ENCODE peak calls at places on chromosomes 2 and 18, in six cellular contexts. One of them, this sample, is unnamed.

GRCh38 chr2:175256806-175257585 is 75.5 kb upstream of the ATP5MC3 start:
- DNase-seq in neural progenitor cell: no peak
- DNase-seq in right atrium auricular region: no peak
- DNase-seq in AG09309: no peak
- DNase-seq in transverse colon: no peak
- DNase-seq in endodermal cell: no peak
- DNase-seq in this sample: no peak

GRCh38 chr2:167510071-167510759 is 621.9 kb downstream of the XIRP2 start:
- DNase-seq in right atrium auricular region: no peak
- DNase-seq in endodermal cell: no peak
- DNase-seq in neural progenitor cell: no peak
- DNase-seq in AG09309: no peak
- DNase-seq in transverse colon: no peak
- DNase-seq in this sample: peak; percentile 31

GRCh38 chr2:208570851-208571763 is 164.5 kb downstream of the PTH2R start:
- DNase-seq in right atrium auricular region: no peak
- DNase-seq in neural progenitor cell: peak; percentile 7
- DNase-seq in AG09309: no peak
- DNase-seq in endodermal cell: no peak
- DNase-seq in transverse colon: no peak
- DNase-seq in this sample: no peak

GRCh38 chr2:175107146-175107545 is 60.9 kb downstream of the ATF2 start:
- DNase-seq in AG09309: no peak
- DNase-seq in right atrium auricular region: no peak
- DNase-seq in transverse colon: no peak
- DNase-seq in neural progenitor cell: no peak
- DNase-seq in endodermal cell: no peak
- DNase-seq in this sample: no peak

GRCh38 chr2:121485039-121485438 is 45.6 kb upstream of the RNU4ATAC start:
- DNase-seq in endodermal cell: no peak
- DNase-seq in right atrium auricular region: no peak
- DNase-seq in neural progenitor cell: no peak
- DNase-seq in transverse colon: no peak
- DNase-seq in AG09309: no peak
- DNase-seq in this sample: peak; percentile 77

GRCh38 chr2:11703700-11704099 is 33.7 kb upstream of the NTSR2 start:
- DNase-seq in AG09309: no peak
- DNase-seq in right atrium auricular region: no peak
- DNase-seq in endodermal cell: no peak
- DNase-seq in transverse colon: no peak
- DNase-seq in neural progenitor cell: no peak
- DNase-seq in this sample: peak; percentile 21

GRCh38 chr2:102114851-102115497 is 27.6 kb upstream of the IL1R1 start:
- DNase-seq in right atrium auricular region: no peak
- DNase-seq in endodermal cell: no peak
- DNase-seq in transverse colon: no peak
- DNase-seq in neural progenitor cell: no peak
- DNase-seq in AG09309: no peak
- DNase-seq in this sample: peak; percentile 77

GRCh38 chr2:231299267-231299666 is 96.2 kb upstream of the B3GNT7 start:
- DNase-seq in right atrium auricular region: no peak
- DNase-seq in neural progenitor cell: no peak
- DNase-seq in transverse colon: no peak
- DNase-seq in AG09309: no peak
- DNase-seq in endodermal cell: no peak
- DNase-seq in this sample: no peak

GRCh38 chr2:70607121-70607551 is 53.5 kb upstream of the TGFA start:
- DNase-seq in transverse colon: no peak
- DNase-seq in neural progenitor cell: no peak
- DNase-seq in endodermal cell: no peak
- DNase-seq in right atrium auricular region: no peak
- DNase-seq in AG09309: no peak
- DNase-seq in this sample: no peak

GRCh38 chr2:183490930-183491329 is 366.7 kb downstream of the NUP35 start:
- DNase-seq in endodermal cell: no peak
- DNase-seq in AG09309: no peak
- DNase-seq in neural progenitor cell: no peak
- DNase-seq in transverse colon: no peak
- DNase-seq in right atrium auricular region: no peak
- DNase-seq in this sample: peak; percentile 19

GRCh38 chr2:159089543-159089942 is 121.1 kb downstream of the TANC1 start:
- DNase-seq in AG09309: no peak
- DNase-seq in neural progenitor cell: no peak
- DNase-seq in right atrium auricular region: no peak
- DNase-seq in transverse colon: no peak
- DNase-seq in endodermal cell: no peak
- DNase-seq in this sample: no peak

GRCh38 chr2:159088906-159089305 is 120.5 kb downstream of the TANC1 start:
- DNase-seq in right atrium auricular region: no peak
- DNase-seq in AG09309: no peak
- DNase-seq in endodermal cell: peak; percentile 62
- DNase-seq in neural progenitor cell: peak; percentile 49
- DNase-seq in transverse colon: no peak
- DNase-seq in this sample: no peak

GRCh38 chr2:159091381-159091780 is 122.9 kb downstream of the TANC1 start:
- DNase-seq in neural progenitor cell: no peak
- DNase-seq in right atrium auricular region: no peak
- DNase-seq in AG09309: no peak
- DNase-seq in endodermal cell: no peak
- DNase-seq in transverse colon: no peak
- DNase-seq in this sample: peak; percentile 89

GRCh38 chr2:159091981-159092380 is 123.5 kb downstream of the TANC1 start:
- DNase-seq in transverse colon: peak; percentile 45
- DNase-seq in endodermal cell: no peak
- DNase-seq in right atrium auricular region: no peak
- DNase-seq in neural progenitor cell: no peak
- DNase-seq in AG09309: no peak
- DNase-seq in this sample: peak; percentile 35

GRCh38 chr2:159090514-159091201 is 122.2 kb downstream of the TANC1 start:
- DNase-seq in transverse colon: no peak
- DNase-seq in neural progenitor cell: no peak
- DNase-seq in AG09309: no peak
- DNase-seq in right atrium auricular region: no peak
- DNase-seq in endodermal cell: no peak
- DNase-seq in this sample: peak; percentile 51
- TF ChIP-seq CTCF in transverse colon: no peak
- TF ChIP-seq CTCF in neural progenitor cell: no peak
- TF ChIP-seq CTCF in AG09309: no peak
- TF ChIP-seq CTCF in right atrium auricular region: no peak
- TF ChIP-seq CTCF in endodermal cell: no peak
- TF ChIP-seq CTCF in this sample: no peak

GRCh38 chr2:232523682-232524597 is 2.0 kb upstream of the CHRND start:
- DNase-seq in AG09309: no peak
- DNase-seq in neural progenitor cell: peak; percentile 92
- DNase-seq in transverse colon: peak; percentile 20
- DNase-seq in right atrium auricular region: no peak
- DNase-seq in endodermal cell: peak; percentile 94
- DNase-seq in this sample: peak; percentile 24
- H3K4me3 ChIP-seq in AG09309: no peak overlapping the region
- H3K4me3 ChIP-seq in neural progenitor cell: peak overlapping the region; percentile 56
- H3K4me3 ChIP-seq in transverse colon: peak overlapping the region; percentile 21
- H3K4me3 ChIP-seq in right atrium auricular region: peak overlapping the region; percentile 15
- H3K4me3 ChIP-seq in endodermal cell: peak overlapping the region; percentile 66
- H3K4me3 ChIP-seq in this sample: no peak overlapping the region

DNA sequence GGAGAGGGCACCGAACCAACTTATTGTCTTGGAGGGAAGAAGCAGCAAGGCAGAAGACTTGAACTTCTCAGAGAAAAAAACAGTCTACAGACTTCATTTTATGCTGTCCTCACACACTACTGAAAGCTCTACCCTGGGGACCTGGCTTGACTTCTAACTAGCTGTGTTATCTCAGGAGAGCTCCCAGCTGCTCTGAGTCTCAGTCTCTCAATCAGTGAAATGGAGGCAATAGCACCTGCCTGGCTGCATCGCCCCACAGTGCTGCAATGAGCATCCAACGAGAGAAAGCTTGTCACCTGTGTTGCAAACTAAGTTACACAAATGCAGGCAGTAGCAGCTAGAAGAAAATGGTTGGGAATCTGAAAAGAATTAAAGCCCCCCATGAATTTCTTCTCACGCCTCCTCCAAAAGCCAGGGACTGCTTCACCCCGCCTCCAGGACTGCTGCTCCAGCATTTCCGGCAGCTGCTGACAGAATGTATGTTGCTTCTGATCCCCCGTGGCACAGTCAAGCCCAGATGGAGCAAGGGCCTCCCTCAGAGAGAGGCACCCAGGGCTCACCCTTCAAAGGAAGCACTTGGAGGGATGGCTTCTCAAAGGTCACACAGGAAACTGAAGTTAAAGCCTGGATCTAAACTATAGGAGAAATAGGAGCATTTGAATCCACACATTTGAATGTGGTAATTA is 116.2 kb downstream of the BCL11A start:
- DNase-seq in right atrium auricular region: no peak
- DNase-seq in neural progenitor cell: no peak
- DNase-seq in transverse colon: no peak
- DNase-seq in AG09309: no peak
- DNase-seq in endodermal cell: peak; percentile 54
- DNase-seq in this sample: no peak
- TF ChIP-seq CTCF in right atrium auricular region: no peak
- TF ChIP-seq CTCF in neural progenitor cell: no peak
- TF ChIP-seq CTCF in transverse colon: no peak
- TF ChIP-seq CTCF in AG09309: no peak
- TF ChIP-seq CTCF in endodermal cell: no peak
- TF ChIP-seq CTCF in this sample: no peak

DNA sequence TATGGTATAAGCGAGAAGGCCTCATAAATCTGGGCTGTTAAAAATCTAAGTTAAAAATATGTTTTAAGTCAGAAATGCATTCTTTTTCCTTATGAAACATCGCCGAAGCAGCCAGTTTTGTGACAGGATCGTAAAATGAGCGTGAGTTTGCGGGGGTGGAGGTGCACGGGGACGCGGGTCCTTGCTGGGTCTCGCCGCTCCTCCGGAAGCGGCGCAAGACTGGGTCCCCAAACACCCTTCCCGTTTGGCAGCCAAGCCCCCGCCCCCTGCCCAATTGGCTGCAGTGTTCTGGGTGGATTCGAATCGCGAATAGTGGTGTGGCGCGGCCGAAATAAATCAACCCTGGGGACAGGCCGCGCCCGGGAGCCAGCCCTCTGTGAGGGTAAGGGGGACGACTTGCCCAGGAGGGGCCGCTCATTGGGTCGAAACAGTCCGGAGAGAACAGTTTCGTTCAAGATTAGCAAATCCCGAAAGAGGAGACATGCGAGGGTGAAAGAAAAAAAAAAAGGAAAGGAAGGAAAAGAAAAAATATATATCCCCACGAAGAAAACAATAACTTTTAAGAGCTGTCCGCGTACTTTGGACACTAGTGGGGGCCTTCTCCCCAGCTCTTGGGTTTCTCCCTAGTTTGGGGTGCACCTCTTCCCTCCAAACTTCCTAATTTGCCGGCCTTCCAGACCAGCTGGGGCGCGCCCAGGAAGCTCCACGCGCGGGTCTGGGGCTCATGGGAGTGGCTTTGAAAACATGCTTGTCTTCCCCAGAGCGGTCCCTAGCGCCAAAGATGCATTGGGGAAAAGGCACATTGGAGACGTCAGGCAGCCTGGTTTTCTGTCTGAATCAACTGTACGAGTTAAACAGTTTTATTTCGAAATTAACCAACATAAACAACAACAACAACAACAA is 3.1 kb upstream of the GATA6 start:
- DNase-seq in endodermal cell: peak; percentile 74
- DNase-seq in neural progenitor cell: peak; percentile 57
- DNase-seq in AG09309: no peak
- DNase-seq in right atrium auricular region: peak; percentile 80
- DNase-seq in transverse colon: peak; percentile 77
- DNase-seq in this sample: peak; percentile 61
- H3K4me3 ChIP-seq in endodermal cell: peak overlapping the region; percentile 100
- H3K4me3 ChIP-seq in neural progenitor cell: peak overlapping the region; percentile 43
- H3K4me3 ChIP-seq in AG09309: no peak overlapping the region
- H3K4me3 ChIP-seq in right atrium auricular region: peak overlapping the region; percentile 87
- H3K4me3 ChIP-seq in transverse colon: peak overlapping the region; percentile 82
- H3K4me3 ChIP-seq in this sample: peak overlapping the region; percentile 70

DNA sequence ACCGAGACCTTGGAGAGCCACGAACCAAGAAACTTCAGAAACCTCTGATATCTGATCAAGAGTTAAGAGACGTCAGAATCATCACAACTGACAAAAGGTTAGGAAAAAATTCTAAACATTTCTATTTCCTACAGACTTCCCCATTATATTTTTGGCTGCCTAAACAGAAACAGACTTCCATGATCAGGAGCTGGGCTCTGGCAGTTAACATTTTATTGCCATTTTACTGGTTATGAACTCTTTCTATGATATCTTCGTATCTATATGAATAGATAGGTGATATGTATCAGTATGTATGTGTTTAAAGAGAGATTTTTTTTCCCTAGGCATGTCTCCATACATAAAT is 31.1 kb upstream of the PPP1R1C start:
- DNase-seq in endodermal cell: no peak
- DNase-seq in transverse colon: no peak
- DNase-seq in neural progenitor cell: no peak
- DNase-seq in right atrium auricular region: no peak
- DNase-seq in AG09309: no peak
- DNase-seq in this sample: no peak
- TF ChIP-seq CTCF in endodermal cell: no peak
- TF ChIP-seq CTCF in transverse colon: no peak
- TF ChIP-seq CTCF in neural progenitor cell: no peak
- TF ChIP-seq CTCF in right atrium auricular region: no peak
- TF ChIP-seq CTCF in AG09309: no peak
- TF ChIP-seq CTCF in this sample: no peak